ENCODE peak calls at places on chromosomes 4 and X, in eight cellular contexts. C is frontal cortex, B is iPS-NIHi11, V is endodermal cell, X is NCI-H345, N is kidney tubule cell, M is AG08396, E is astrocyte of the cerebellum. Y is an unnamed sample.
A peak's percentile ranks its signal among the peaks of the same experiment; 100 is the strongest.

GRCh38 chr4:64771149-64771548 is 361.9 kb upstream of the TECRL start:
- DNase-seq in X (no peak), B (no peak), M (no peak), V (no peak), E (no peak), N (no peak), C (no peak), Y (no peak)

GRCh38 chr4:112377127-112377635 is 80.0 kb downstream of the ALPK1 start:
- DNase-seq in B (no peak), E (no peak), V (no peak), N (no peak), M (no peak), X (no peak), C (no peak), Y (no peak)

GRCh38 chr4:42344749-42345148 is 52.5 kb upstream of the SHISA3 start:
- DNase-seq in N (peak; percentile 55), E (no peak), C (no peak), M (no peak), X (no peak), B (no peak), V (no peak), Y (no peak)

GRCh38 chr4:7254736-7255487 is 62.6 kb downstream of the SORCS2 start:
- DNase-seq in C (no peak), B (no peak), E (no peak), X (no peak), M (no peak), V (no peak), N (no peak), Y (no peak)

GRCh38 chrX:139720136-139720535 is 12.2 kb upstream of the MCF2 start:
- DNase-seq in X (no peak), C (no peak), M (peak; percentile 40), N (peak; percentile 87), V (peak; percentile 83), B (peak; percentile 41), E (no peak), Y (peak; percentile 77)

GRCh38 chr4:8830611-8831200 is 40.9 kb downstream of the HMX1 start:
- DNase-seq in C (no peak), M (no peak), B (no peak), V (peak; percentile 19), E (no peak), N (no peak), X (no peak), Y (no peak)

GRCh38 chr4:67983333-67983732 is 20.0 kb upstream of the TMPRSS11A start:
- DNase-seq in C (no peak), B (no peak), X (no peak), V (no peak), M (no peak), E (no peak), N (peak; percentile 18), Y (no peak)

GRCh38 chrX:150503898-150504219 is 64.6 kb upstream of the MTM1 start:
- DNase-seq in M (no peak), V (peak; percentile 45), X (no peak), C (no peak), N (peak; percentile 19), B (peak; percentile 9), E (no peak), Y (no peak)

GRCh38 chr4:106594291-106594952 is 225.8 kb upstream of the GIMD1 start:
- DNase-seq in V (no peak), M (no peak), C (no peak), N (peak; percentile 23), E (no peak), B (no peak), X (no peak), Y (no peak)

GRCh38 chr4:48380583-48381167 is 39.3 kb downstream of the SLAIN2 start:
- DNase-seq in B (no peak), E (no peak), X (no peak), V (no peak), M (no peak), N (no peak), C (no peak), Y (no peak)

GRCh38 chrX:34578237-34578636 is 78.8 kb downstream of the TMEM47 start:
- DNase-seq in C (no peak), V (no peak), M (peak; percentile 4), B (no peak), X (no peak), E (peak; percentile 42), N (peak; percentile 46), Y (no peak)

GRCh38 chrX:46461653-46462191 is 83.5 kb downstream of the ZNF674 start:
- DNase-seq in B (no peak), X (no peak), M (no peak), E (no peak), C (no peak), N (no peak), V (no peak), Y (no peak)

GRCh38 chrX:31099536-31100090 is 27.8 kb upstream of the FTHL17 start:
- DNase-seq in X (no peak), M (no peak), V (no peak), B (no peak), C (no peak), E (no peak), N (peak; percentile 32), Y (no peak)

GRCh38 chrX:150329888-150330287 is 33.2 kb upstream of the MAMLD1 start:
- DNase-seq in M (no peak), B (no peak), C (no peak), N (peak; percentile 8), E (peak; percentile 44), X (no peak), V (no peak), Y (no peak)

Y was measured in RCC 7860.